ENCODE peak calls at places on chromosomes 12 and 14, in five cellular contexts. One of them, this sample, is unnamed.

GRCh38 chr14:101186544-101186943 is 283.0 kb upstream of the RTL1 start:
- DNase-seq in CD8-positive, alpha-beta memory T cell: no peak
- DNase-seq in H1: no peak
- DNase-seq in heart right ventricle: no peak
- DNase-seq in neural progenitor cell: no peak
- DNase-seq in this sample: no peak

GRCh38 chr12:53101266-53101665 is 2.0 kb upstream of the SOAT2 start:
- DNase-seq in CD8-positive, alpha-beta memory T cell: no peak
- DNase-seq in H1: no peak
- DNase-seq in heart right ventricle: no peak
- DNase-seq in neural progenitor cell: no peak
- DNase-seq in this sample: no peak

GRCh38 chr12:57853864-57854556 is 7.5 kb upstream of the CTDSP2 start:
- DNase-seq in CD8-positive, alpha-beta memory T cell: no peak
- DNase-seq in H1: no peak
- DNase-seq in heart right ventricle: no peak
- DNase-seq in neural progenitor cell: no peak
- DNase-seq in this sample: no peak

GRCh38 chr14:76490735-76491134 is 114.8 kb downstream of the ESRRB start:
- DNase-seq in CD8-positive, alpha-beta memory T cell: no peak
- DNase-seq in H1: no peak
- DNase-seq in heart right ventricle: no peak
- DNase-seq in neural progenitor cell: no peak
- DNase-seq in this sample: no peak

GRCh38 chr14:75334191-75335051 is 55.8 kb downstream of the FOS start:
- DNase-seq in CD8-positive, alpha-beta memory T cell: peak
- DNase-seq in H1: no peak
- DNase-seq in heart right ventricle: peak
- DNase-seq in neural progenitor cell: no peak
- DNase-seq in this sample: peak

GRCh38 chr12:1841606-1842182 is 21.3 kb downstream of the LRTM2 start:
- DNase-seq in CD8-positive, alpha-beta memory T cell: no peak
- DNase-seq in H1: no peak
- DNase-seq in heart right ventricle: no peak
- DNase-seq in neural progenitor cell: no peak
- DNase-seq in this sample: no peak

GRCh38 chr12:123928274-123928865 is 44.3 kb downstream of the CCDC92 start:
- DNase-seq in CD8-positive, alpha-beta memory T cell: no peak
- DNase-seq in H1: no peak
- DNase-seq in heart right ventricle: no peak
- DNase-seq in neural progenitor cell: no peak
- DNase-seq in this sample: no peak

GRCh38 chr12:64243809-64244208 is 21.7 kb upstream of the KICS2 start:
- DNase-seq in CD8-positive, alpha-beta memory T cell: no peak
- DNase-seq in H1: no peak
- DNase-seq in heart right ventricle: no peak
- DNase-seq in neural progenitor cell: no peak
- DNase-seq in this sample: no peak

GRCh38 chr14:95547272-95547625 is 12.4 kb downstream of the GLRX5 start:
- DNase-seq in CD8-positive, alpha-beta memory T cell: no peak
- DNase-seq in H1: no peak
- DNase-seq in heart right ventricle: no peak
- DNase-seq in neural progenitor cell: no peak
- DNase-seq in this sample: no peak

GRCh38 chr12:129911437-129912049 is 7.7 kb upstream of the TMEM132D start:
- DNase-seq in CD8-positive, alpha-beta memory T cell: no peak
- DNase-seq in H1: no peak
- DNase-seq in heart right ventricle: peak
- DNase-seq in neural progenitor cell: peak
- DNase-seq in this sample: peak

GRCh38 chr14:74246561-74246960 is 7.3 kb downstream of the VSX2 start:
- DNase-seq in CD8-positive, alpha-beta memory T cell: no peak
- DNase-seq in H1: no peak
- DNase-seq in heart right ventricle: no peak
- DNase-seq in neural progenitor cell: peak
- DNase-seq in this sample: no peak

GRCh38 chr12:63319386-63319785 is 168.4 kb upstream of the AVPR1A start:
- DNase-seq in CD8-positive, alpha-beta memory T cell: no peak
- DNase-seq in H1: no peak
- DNase-seq in heart right ventricle: no peak
- DNase-seq in neural progenitor cell: no peak
- DNase-seq in this sample: no peak

GRCh38 chr12:123131879-123132402 is 18.9 kb downstream of the PITPNM2 start:
- DNase-seq in CD8-positive, alpha-beta memory T cell: peak
- DNase-seq in H1: no peak
- DNase-seq in heart right ventricle: no peak
- DNase-seq in neural progenitor cell: no peak
- DNase-seq in this sample: no peak

GRCh38 chr14:50191499-50191898 is 39.9 kb downstream of the SOS2 start:
- DNase-seq in CD8-positive, alpha-beta memory T cell: no peak
- DNase-seq in H1: no peak
- DNase-seq in heart right ventricle: no peak
- DNase-seq in neural progenitor cell: no peak
- DNase-seq in this sample: no peak

GRCh38 chr12:19323768-19324167 is 115.5 kb upstream of the AEBP2 start:
- DNase-seq in CD8-positive, alpha-beta memory T cell: no peak
- DNase-seq in H1: no peak
- DNase-seq in heart right ventricle: no peak
- DNase-seq in neural progenitor cell: no peak
- DNase-seq in this sample: no peak

GRCh38 chr14:33578461-33579216 is 372.2 kb downstream of the EGLN3 start:
- DNase-seq in CD8-positive, alpha-beta memory T cell: no peak
- DNase-seq in H1: no peak
- DNase-seq in heart right ventricle: no peak
- DNase-seq in neural progenitor cell: no peak
- DNase-seq in this sample: no peak

GRCh38 chr12:45561488-45561887 is 168.0 kb upstream of the ARID2 start:
- DNase-seq in CD8-positive, alpha-beta memory T cell: no peak
- DNase-seq in H1: no peak
- DNase-seq in heart right ventricle: no peak
- DNase-seq in neural progenitor cell: no peak
- DNase-seq in this sample: no peak

GRCh38 chr12:84128117-84128991 is 784.2 kb downstream of the SLC6A15 start:
- DNase-seq in CD8-positive, alpha-beta memory T cell: no peak
- DNase-seq in H1: no peak
- DNase-seq in heart right ventricle: no peak
- DNase-seq in neural progenitor cell: no peak
- DNase-seq in this sample: no peak

GRCh38 chr12:1781770-1782169 is 38.6 kb upstream of the LRTM2 start:
- DNase-seq in CD8-positive, alpha-beta memory T cell: no peak
- DNase-seq in H1: no peak
- DNase-seq in heart right ventricle: no peak
- DNase-seq in neural progenitor cell: no peak
- DNase-seq in this sample: no peak

GRCh38 chr12:121797937-121798801 is 4.7 kb upstream of the RHOF start:
- DNase-seq in CD8-positive, alpha-beta memory T cell: no peak
- DNase-seq in H1: no peak
- DNase-seq in heart right ventricle: peak
- DNase-seq in neural progenitor cell: peak
- DNase-seq in this sample: no peak

GRCh38 chr14:68891851-68892660 is 87.0 kb downstream of the ACTN1 start:
- DNase-seq in CD8-positive, alpha-beta memory T cell: no peak
- DNase-seq in H1: no peak
- DNase-seq in heart right ventricle: no peak
- DNase-seq in neural progenitor cell: no peak
- DNase-seq in this sample: peak

GRCh38 chr12:24416423-24417109 is 467.1 kb upstream of the SOX5 start:
- DNase-seq in CD8-positive, alpha-beta memory T cell: no peak
- DNase-seq in H1: no peak
- DNase-seq in heart right ventricle: no peak
- DNase-seq in neural progenitor cell: no peak
- DNase-seq in this sample: no peak

GRCh38 chr12:22413592-22413991 is 79.1 kb upstream of the ST8SIA1 start:
- DNase-seq in CD8-positive, alpha-beta memory T cell: no peak
- DNase-seq in H1: no peak
- DNase-seq in heart right ventricle: no peak
- DNase-seq in neural progenitor cell: no peak
- DNase-seq in this sample: no peak

GRCh38 chr12:116590561-116590960 is 31.4 kb downstream of the MAP1LC3B2 start:
- DNase-seq in CD8-positive, alpha-beta memory T cell: no peak
- DNase-seq in H1: no peak
- DNase-seq in heart right ventricle: no peak
- DNase-seq in neural progenitor cell: no peak
- DNase-seq in this sample: no peak

GRCh38 chr12:126663304-126664094 is 1598.3 kb downstream of the AACS start:
- DNase-seq in CD8-positive, alpha-beta memory T cell: no peak
- DNase-seq in H1: peak
- DNase-seq in heart right ventricle: no peak
- DNase-seq in neural progenitor cell: peak
- DNase-seq in this sample: no peak

GRCh38 chr12:46400406-46400805 is 27.8 kb upstream of the SLC38A2 start:
- DNase-seq in CD8-positive, alpha-beta memory T cell: no peak
- DNase-seq in H1: no peak
- DNase-seq in heart right ventricle: no peak
- DNase-seq in neural progenitor cell: no peak
- DNase-seq in this sample: peak

GRCh38 chr14:92792885-92793284 is 1.2 kb upstream of the GOLGA5 start:
- DNase-seq in CD8-positive, alpha-beta memory T cell: no peak
- DNase-seq in H1: no peak
- DNase-seq in heart right ventricle: no peak
- DNase-seq in neural progenitor cell: peak
- DNase-seq in this sample: peak

GRCh38 chr12:93578221-93578620 is 5.7 kb downstream of the SOCS2 start:
- DNase-seq in CD8-positive, alpha-beta memory T cell: no peak
- DNase-seq in H1: no peak
- DNase-seq in heart right ventricle: no peak
- DNase-seq in neural progenitor cell: no peak
- DNase-seq in this sample: no peak

DNA sequence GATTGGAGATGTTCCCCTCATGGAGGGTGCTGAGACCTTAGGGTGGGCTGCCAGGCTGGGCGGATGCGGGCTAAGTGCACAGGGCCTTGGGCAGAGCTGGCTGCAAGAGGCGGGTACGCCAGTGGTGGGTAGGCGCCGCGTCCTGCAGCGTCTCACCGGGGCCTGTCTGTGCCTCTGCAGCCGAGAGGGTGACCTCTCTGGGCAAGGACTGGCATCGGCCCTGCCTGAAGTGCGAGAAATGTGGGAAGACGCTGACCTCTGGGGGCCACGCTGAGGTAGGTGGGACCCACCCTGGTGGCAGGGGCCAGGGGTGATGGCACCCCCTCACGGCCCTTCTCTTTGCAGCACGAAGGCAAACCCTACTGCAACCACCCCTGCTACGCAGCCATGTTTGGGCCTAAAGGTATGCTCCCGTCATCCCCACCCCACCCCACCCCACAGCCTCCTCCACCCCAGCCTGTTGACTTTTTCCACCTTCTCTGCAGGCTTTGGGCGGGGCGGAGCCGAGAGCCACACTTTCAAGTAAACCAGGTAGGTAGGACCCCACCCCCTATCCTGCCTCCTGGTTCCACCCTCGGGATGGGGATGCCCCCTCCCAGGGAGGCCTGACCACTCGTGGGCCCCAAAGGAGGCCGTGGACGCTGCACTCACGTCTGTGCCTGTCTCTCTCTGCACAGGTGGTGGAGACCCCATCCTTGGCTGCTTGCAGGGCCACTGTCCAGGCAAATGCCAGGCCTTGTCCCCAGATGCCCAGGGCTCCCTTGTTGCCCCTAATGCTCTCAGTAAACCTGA is 1.5 kb downstream of the CRIP1 start:
- DNase-seq in CD8-positive, alpha-beta memory T cell: peak
- DNase-seq in H1: no peak
- DNase-seq in heart right ventricle: peak
- DNase-seq in neural progenitor cell: no peak
- DNase-seq in this sample: no peak
- H3K4me3 ChIP-seq in CD8-positive, alpha-beta memory T cell: peak
- H3K4me3 ChIP-seq in H1: no peak
- H3K4me3 ChIP-seq in heart right ventricle: peak
- H3K4me3 ChIP-seq in neural progenitor cell: peak
- H3K4me3 ChIP-seq in this sample: peak

GRCh38 chr14:91118511-91119068 is 4.7 kb downstream of the DGLUCY start:
- DNase-seq in CD8-positive, alpha-beta memory T cell: no peak
- DNase-seq in H1: no peak
- DNase-seq in heart right ventricle: no peak
- DNase-seq in neural progenitor cell: no peak
- DNase-seq in this sample: no peak
- H3K4me3 ChIP-seq in CD8-positive, alpha-beta memory T cell: no peak
- H3K4me3 ChIP-seq in H1: no peak
- H3K4me3 ChIP-seq in heart right ventricle: no peak
- H3K4me3 ChIP-seq in neural progenitor cell: no peak
- H3K4me3 ChIP-seq in this sample: no peak

GRCh38 chr12:8712572-8712971 is 14.8 kb downstream of the RIMKLB start:
- DNase-seq in CD8-positive, alpha-beta memory T cell: no peak
- DNase-seq in H1: no peak
- DNase-seq in heart right ventricle: no peak
- DNase-seq in neural progenitor cell: no peak
- DNase-seq in this sample: no peak

GRCh38 chr12:8709124-8709830 is 11.5 kb downstream of the RIMKLB start:
- DNase-seq in CD8-positive, alpha-beta memory T cell: no peak
- DNase-seq in H1: no peak
- DNase-seq in heart right ventricle: peak
- DNase-seq in neural progenitor cell: no peak
- DNase-seq in this sample: peak
- H3K4me3 ChIP-seq in CD8-positive, alpha-beta memory T cell: no peak
- H3K4me3 ChIP-seq in H1: no peak
- H3K4me3 ChIP-seq in heart right ventricle: peak
- H3K4me3 ChIP-seq in neural progenitor cell: no peak
- H3K4me3 ChIP-seq in this sample: peak

GRCh38 chr14:21510735-21511657 is at the start of gene METTL3:
- DNase-seq in CD8-positive, alpha-beta memory T cell: peak
- DNase-seq in H1: peak
- DNase-seq in heart right ventricle: peak
- DNase-seq in neural progenitor cell: peak
- DNase-seq in this sample: peak

GRCh38 chr14:21514341-21514740 is 3.2 kb upstream of the METTL3 start:
- DNase-seq in CD8-positive, alpha-beta memory T cell: no peak
- DNase-seq in H1: no peak
- DNase-seq in heart right ventricle: no peak
- DNase-seq in neural progenitor cell: no peak
- DNase-seq in this sample: no peak

GRCh38 chr14:21506557-21506956 is 4.6 kb downstream of the METTL3 start:
- DNase-seq in CD8-positive, alpha-beta memory T cell: no peak
- DNase-seq in H1: no peak
- DNase-seq in heart right ventricle: no peak
- DNase-seq in neural progenitor cell: no peak
- DNase-seq in this sample: no peak

GRCh38 chr14:21505009-21505553 is 6.1 kb downstream of the METTL3 start:
- DNase-seq in CD8-positive, alpha-beta memory T cell: no peak
- DNase-seq in H1: no peak
- DNase-seq in heart right ventricle: no peak
- DNase-seq in neural progenitor cell: no peak
- DNase-seq in this sample: no peak

DNA sequence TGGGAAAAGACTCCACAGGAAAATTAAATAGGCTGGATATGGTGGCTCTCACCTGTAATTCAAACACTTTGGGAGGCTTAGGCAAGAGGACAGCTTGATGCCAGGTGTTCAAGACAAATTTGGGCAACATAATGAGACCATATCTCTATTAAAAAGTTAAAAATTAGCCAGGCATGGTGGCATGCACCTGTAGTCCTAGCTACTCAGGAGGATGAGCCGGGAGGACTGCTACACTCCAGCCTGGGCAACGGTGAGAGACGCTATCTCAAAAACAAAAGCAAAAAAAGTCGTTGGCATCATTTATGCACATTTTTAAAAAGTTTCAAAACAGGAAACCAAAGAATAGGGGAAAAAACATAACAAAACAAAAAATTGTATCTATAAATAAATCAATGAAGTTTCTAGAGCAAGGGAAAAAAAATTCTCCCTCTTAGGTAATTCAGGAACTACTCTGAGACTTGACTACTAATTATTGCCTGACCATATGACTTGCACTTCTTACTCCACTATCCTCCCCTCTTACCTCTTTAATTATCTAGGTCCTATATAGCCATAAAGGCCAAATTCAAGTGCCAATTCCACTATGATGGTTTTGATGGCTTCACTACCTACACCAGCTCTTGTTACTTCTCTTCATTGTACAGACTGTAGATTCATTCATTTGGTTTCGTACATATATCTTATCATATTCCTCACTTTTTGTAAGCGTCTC is 1.6 kb downstream of the METTL3 start:
- DNase-seq in CD8-positive, alpha-beta memory T cell: no peak
- DNase-seq in H1: no peak
- DNase-seq in heart right ventricle: no peak
- DNase-seq in neural progenitor cell: no peak
- DNase-seq in this sample: no peak
- H3K4me3 ChIP-seq in CD8-positive, alpha-beta memory T cell: peak
- H3K4me3 ChIP-seq in H1: peak
- H3K4me3 ChIP-seq in heart right ventricle: no peak
- H3K4me3 ChIP-seq in neural progenitor cell: peak
- H3K4me3 ChIP-seq in this sample: peak

This sample was measured in AG10803.